ENCODE peak calls at places on chromosomes 5 and 9, in six cellular contexts. B is Right ventricle myocardium superior, O is ELR, C is right lobe of liver, M is NCI-H1417 treated with DMSO at 0.1 percent for 48 hours, V is endothelial cell. K is an unnamed sample.

GRCh38 chr9:98931990-98932389 is 11.7 kb upstream of the COL15A1 start:
- DNase-seq in B (no peak), O (no peak), C (no peak), M (no peak), V (no peak), K (no peak)

GRCh38 chr5:148433826-148434225 is 50.1 kb downstream of the FBXO38 start:
- DNase-seq in B (no peak), O (no peak), C (no peak), M (no peak), V (no peak), K (no peak)

GRCh38 chr9:77747163-77747562 is 99.0 kb upstream of the GNA14 start:
- DNase-seq in B (no peak), O (no peak), C (no peak), M (no peak), V (no peak), K (no peak)

GRCh38 chr9:118577121-118577520 is 792.1 kb downstream of the BRINP1 start:
- DNase-seq in B (no peak), O (peak), C (no peak), M (no peak), V (no peak), K (no peak)

GRCh38 chr5:15474143-15474719 is 25.7 kb upstream of the FBXL7 start:
- DNase-seq in B (no peak), O (no peak), C (no peak), M (no peak), V (no peak), K (no peak)

GRCh38 chr9:110081395-110081794 is 126.6 kb downstream of the C9orf152 start:
- DNase-seq in B (no peak), O (no peak), C (no peak), M (no peak), V (peak), K (no peak)

GRCh38 chr5:173720341-173721258 is 104.2 kb upstream of the BOD1 start:
- DNase-seq in B (no peak), O (no peak), C (no peak), M (no peak), V (no peak), K (no peak)

GRCh38 chr9:74497750-74498615 is 848 bp downstream of the RORB start:
- DNase-seq in B (peak), O (peak), C (peak), M (no peak), V (peak), K (no peak)

GRCh38 chr5:138054863-138055558 is 22.1 kb upstream of the FAM13B start:
- DNase-seq in B (no peak), O (peak), C (no peak), M (no peak), V (no peak), K (no peak)

GRCh38 chr5:163913548-163913947 is 408.1 kb downstream of the MAT2B start:
- DNase-seq in B (no peak), O (peak), C (no peak), M (no peak), V (no peak), K (peak)

GRCh38 chr5:131684595-131684994 is 49.6 kb upstream of the RAPGEF6 start:
- DNase-seq in B (no peak), O (no peak), C (no peak), M (no peak), V (no peak), K (no peak)

GRCh38 chr5:135018457-135018856 is 15.6 kb downstream of the PITX1 start:
- DNase-seq in B (no peak), O (no peak), C (no peak), M (no peak), V (no peak), K (no peak)

GRCh38 chr5:66637994-66638393 is 41.8 kb downstream of the MAST4 start:
- DNase-seq in B (no peak), O (no peak), C (no peak), M (no peak), V (no peak), K (no peak)

GRCh38 chr9:16013366-16013765 is 460.5 kb downstream of the CCDC171 start:
- DNase-seq in B (no peak), O (no peak), C (no peak), M (no peak), V (no peak), K (no peak)

GRCh38 chr9:94799578-94800264 is 73.2 kb downstream of the AOPEP start:
- DNase-seq in B (no peak), O (peak), C (no peak), M (no peak), V (no peak), K (no peak)

GRCh38 chr5:14523243-14524034 is 58.2 kb upstream of the OTULINL start:
- DNase-seq in B (no peak), O (no peak), C (no peak), M (no peak), V (no peak), K (no peak)

GRCh38 chr9:93257808-93258331 is 73.9 kb downstream of the WNK2 start:
- DNase-seq in B (no peak), O (no peak), C (no peak), M (no peak), V (no peak), K (no peak)

GRCh38 chr5:116578676-116579075 is 4.1 kb upstream of the SEMA6A start:
- DNase-seq in B (no peak), O (no peak), C (no peak), M (no peak), V (no peak), K (no peak)